ENCODE peak calls at places on chromosomes 4 and X, in five cellular contexts. U, D, Q, B and I are unnamed samples.

GRCh38 chr4:142164767-142165500 is 528.6 kb downstream of the IL15 start:
- DNase-seq in Q (no peak), U (no peak), B (no peak), D (no peak), I (no peak)

GRCh38 chr4:72786401-72786990 is 217.5 kb upstream of the ADAMTS3 start:
- DNase-seq in D (no peak), B (no peak), U (peak), Q (no peak), I (no peak)

GRCh38 chr4:3792813-3793212 is 26.6 kb downstream of the ADRA2C start:
- DNase-seq in B (no peak), Q (no peak), D (no peak), U (peak), I (no peak)

GRCh38 chr4:75686346-75686745 is 13.1 kb upstream of the G3BP2 start:
- DNase-seq in B (no peak), Q (no peak), D (no peak), U (no peak), I (no peak)

GRCh38 chr4:151426513-151426912 is 17.5 kb downstream of the FHIP1A start:
- DNase-seq in U (no peak), Q (no peak), D (no peak), B (no peak), I (no peak)

GRCh38 chr4:118753685-118754084 is 68.5 kb downstream of the METTL14 start:
- DNase-seq in B (no peak), U (no peak), Q (no peak), D (no peak), I (no peak)

GRCh38 chr4:57156242-57156990 is 46.2 kb upstream of the IGFBP7 start:
- DNase-seq in B (no peak), D (no peak), U (peak), Q (no peak), I (peak)

GRCh38 chrX:136710324-136710951 is 62.5 kb downstream of the CD40LG start:
- DNase-seq in D (no peak), Q (no peak), B (no peak), U (peak), I (no peak)

GRCh38 chr4:15778191-15778741 is at the start of gene CD38:
- DNase-seq in D (peak), Q (peak), B (no peak), U (peak), I (no peak)

GRCh38 chr4:40316333-40316781 is 18.8 kb upstream of the CHRNA9 start:
- DNase-seq in B (peak), D (no peak), Q (no peak), U (no peak), I (peak)
- H3K27ac ChIP-seq in B (peak), D (no peak), Q (peak), U (no peak), I (peak)

GRCh38 chrX:71095555-71095970 is at the start of gene FOXO4:
- DNase-seq in U (peak), B (peak), Q (peak), D (peak), I (peak)
- H3K27ac ChIP-seq in U (no peak), B (peak), Q (peak), D (peak), I (no peak)

GRCh38 chr4:159174645-159175147 is 71.8 kb downstream of the RAPGEF2 start:
- DNase-seq in U (no peak), D (no peak), Q (no peak), B (no peak), I (no peak)
- H3K27ac ChIP-seq in U (no peak), D (peak), Q (peak), B (peak), I (peak)

DNA sequence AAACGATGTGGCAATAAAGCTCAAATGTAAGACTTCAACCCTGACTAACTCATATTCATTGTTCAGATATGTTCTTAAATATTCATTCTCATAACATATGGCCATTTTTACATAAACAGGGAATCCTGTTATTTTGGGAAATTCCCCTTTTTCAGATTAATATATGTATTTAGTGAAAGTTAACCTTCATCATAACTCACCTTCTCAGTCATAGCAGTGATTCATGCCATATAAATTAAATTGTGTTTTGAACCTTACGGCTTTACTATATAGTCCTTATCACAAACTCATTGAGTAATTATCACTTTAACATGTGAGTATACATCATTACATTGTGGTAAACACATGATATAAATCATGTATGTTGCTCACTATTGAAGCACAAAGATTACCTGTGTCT is 392.5 kb upstream of the TRAM1L1 start:
- DNase-seq in Q (no peak), D (no peak), B (no peak), U (no peak), I (no peak)
- H3K27ac ChIP-seq in Q (no peak), D (no peak), B (no peak), U (no peak), I (no peak)